ENCODE peak calls at places on chromosomes 16 and 17, in four cellular contexts. B is tibial nerve, P is ovary, M is A549. N is an unnamed sample. For H3K4me1, the result is how much of the 10 kb centered on the place peaks cover.

GRCh38 chr16:74577882-74578366 is 29.0 kb downstream of the GLG1 start:
- DNase-seq in B (no peak), M (no peak), P (no peak), N (no peak)

GRCh38 chr17:43620147-43620944 is 41.4 kb downstream of the MEOX1 start:
- DNase-seq in P (no peak), M (no peak), B (no peak), N (no peak)

GRCh38 chr16:88331989-88332920 is 50.5 kb upstream of the ZNF469 start:
- DNase-seq in M (peak), B (peak), P (no peak), N (peak)

GRCh38 chr17:4853195-4853762 is 20.1 kb downstream of the MINK1 start:
- DNase-seq in B (no peak), P (no peak), M (no peak), N (no peak)

GRCh38 chr16:29698484-29699323 is 19.7 kb downstream of the QPRT start:
- DNase-seq in M (no peak), B (no peak), P (no peak), N (no peak)

GRCh38 chr16:10983175-10983558 is 38.8 kb downstream of the CLEC16A start:
- DNase-seq in B (no peak), M (no peak), P (no peak), N (no peak)

GRCh38 chr17:35731239-35731931 is at the start of gene RASL10B:
- DNase-seq in B (no peak), M (no peak), P (peak), N (peak)

GRCh38 chr16:84423416-84423837 is 55.1 kb downstream of the ATP2C2 start:
- DNase-seq in B (no peak), M (peak), P (no peak), N (no peak)

GRCh38 chr17:44304651-44305050 is 3.8 kb upstream of the RUNDC3A start:
- DNase-seq in P (no peak), M (no peak), B (no peak), N (no peak)

GRCh38 chr16:78098544-78099371 is 696 bp upstream of the WWOX start:
- DNase-seq in B (no peak), M (no peak), P (no peak), N (no peak)

GRCh38 chr17:18948476-18949006 is 3.4 kb upstream of the SLC5A10 start:
- DNase-seq in P (no peak), B (no peak), M (no peak), N (no peak)

GRCh38 chr17:77821114-77821513 is 137.4 kb upstream of the TNRC6C start:
- DNase-seq in P (no peak), M (peak), B (no peak), N (no peak)

GRCh38 chr17:81599719-81600486 is 37.0 kb downstream of the NPLOC4 start:
- DNase-seq in B (no peak), M (no peak), P (no peak), N (peak)

GRCh38 chr16:84478172-84478948 is 26.1 kb downstream of the MEAK7 start:
- DNase-seq in M (no peak), B (no peak), P (no peak), N (no peak)

GRCh38 chr16:67862623-67863583 is 9.9 kb upstream of the EDC4 start:
- DNase-seq in P (no peak), M (no peak), B (peak), N (peak)

GRCh38 chr16:11138769-11139623 is 117.0 kb downstream of the SOCS1 start:
- DNase-seq in M (no peak), B (no peak), P (no peak), N (no peak)

GRCh38 chr17:63626551-63627228 is 4.5 kb downstream of the MAP3K3 start:
- DNase-seq in B (no peak), P (no peak), M (no peak), N (no peak)

GRCh38 chr16:2935418-2935817 is 23.7 kb downstream of the FLYWCH1 start:
- DNase-seq in M (no peak), P (no peak), B (no peak), N (no peak)

GRCh38 chr17:76983431-76983830 is 115.2 kb downstream of the MGAT5B start:
- DNase-seq in M (no peak), B (no peak), P (no peak), N (no peak)

GRCh38 chr17:81510798-81511549 is 1.6 kb downstream of the ACTG1 start:
- DNase-seq in B (no peak), P (no peak), M (peak), N (no peak)

GRCh38 chr17:50028207-50029120 is 27.4 kb upstream of the ITGA3 start:
- DNase-seq in M (peak), B (no peak), P (no peak), N (no peak)

GRCh38 chr16:70688266-70688742 is 2.5 kb upstream of the MTSS2 start:
- DNase-seq in M (no peak), B (peak), P (peak), N (peak)

GRCh38 chr17:43784628-43785101 is 4.4 kb downstream of the CFAP97D1 start:
- DNase-seq in M (no peak), P (no peak), B (no peak), N (no peak)

GRCh38 chr17:77391668-77392375 is 251.1 kb downstream of the SEC14L1 start:
- DNase-seq in P (peak), M (peak), B (peak), N (peak)

GRCh38 chr16:87115646-87116045 is 201.5 kb downstream of the C16orf95 start:
- DNase-seq in P (no peak), M (no peak), B (no peak), N (no peak)

GRCh38 chr17:46044286-46044928 is 45.4 kb downstream of the STH start:
- DNase-seq in P (peak), B (peak), M (peak), N (peak)

GRCh38 chr17:78722101-78722761 is 59.8 kb downstream of the CYTH1 start:
- DNase-seq in P (no peak), B (no peak), M (no peak), N (peak)

GRCh38 chr16:69852815-69853214 is 90.7 kb downstream of the WWP2 start:
- DNase-seq in P (no peak), B (no peak), M (no peak), N (no peak)

GRCh38 chr17:76238847-76239537 is 1.3 kb downstream of the RNF157 start:
- DNase-seq in B (no peak), P (no peak), M (no peak), N (no peak)

GRCh38 chr16:4329354-4329775 is 13.5 kb downstream of the GLIS2 start:
- DNase-seq in M (no peak), B (no peak), P (no peak), N (no peak)

GRCh38 chr16:4330277-4330882 is 14.5 kb downstream of the GLIS2 start:
- DNase-seq in M (peak), P (peak), B (peak), N (peak)

GRCh38 chr16:4327386-4327781 is 11.5 kb downstream of the GLIS2 start:
- DNase-seq in M (no peak), P (peak), B (no peak), N (peak)

GRCh38 chr16:4328580-4329353 is 12.9 kb downstream of the GLIS2 start:
- DNase-seq in P (peak), M (no peak), B (no peak), N (peak)

GRCh38 chr16:4327782-4328579 is 12.1 kb downstream of the GLIS2 start:
- DNase-seq in P (peak), B (peak), M (no peak), N (peak)
- TF ChIP-seq EP300 in P (no peak), B (peak), M (no peak), N (no peak)

GRCh38 chr17:40027614-40028012 is 12.4 kb downstream of the CSF3 start:
- DNase-seq in B (no peak), M (no peak), P (no peak), N (no peak)

GRCh38 chr17:40025991-40026815 is 11.0 kb downstream of the CSF3 start:
- DNase-seq in M (no peak), B (no peak), P (no peak), N (no peak)

GRCh38 chr17:40028595-40028994 is 13.4 kb downstream of the CSF3 start:
- DNase-seq in P (no peak), B (no peak), M (no peak), N (no peak)

GRCh38 chr17:40025559-40025958 is 10.3 kb downstream of the CSF3 start:
- DNase-seq in B (no peak), P (no peak), M (no peak), N (no peak)

DNA sequence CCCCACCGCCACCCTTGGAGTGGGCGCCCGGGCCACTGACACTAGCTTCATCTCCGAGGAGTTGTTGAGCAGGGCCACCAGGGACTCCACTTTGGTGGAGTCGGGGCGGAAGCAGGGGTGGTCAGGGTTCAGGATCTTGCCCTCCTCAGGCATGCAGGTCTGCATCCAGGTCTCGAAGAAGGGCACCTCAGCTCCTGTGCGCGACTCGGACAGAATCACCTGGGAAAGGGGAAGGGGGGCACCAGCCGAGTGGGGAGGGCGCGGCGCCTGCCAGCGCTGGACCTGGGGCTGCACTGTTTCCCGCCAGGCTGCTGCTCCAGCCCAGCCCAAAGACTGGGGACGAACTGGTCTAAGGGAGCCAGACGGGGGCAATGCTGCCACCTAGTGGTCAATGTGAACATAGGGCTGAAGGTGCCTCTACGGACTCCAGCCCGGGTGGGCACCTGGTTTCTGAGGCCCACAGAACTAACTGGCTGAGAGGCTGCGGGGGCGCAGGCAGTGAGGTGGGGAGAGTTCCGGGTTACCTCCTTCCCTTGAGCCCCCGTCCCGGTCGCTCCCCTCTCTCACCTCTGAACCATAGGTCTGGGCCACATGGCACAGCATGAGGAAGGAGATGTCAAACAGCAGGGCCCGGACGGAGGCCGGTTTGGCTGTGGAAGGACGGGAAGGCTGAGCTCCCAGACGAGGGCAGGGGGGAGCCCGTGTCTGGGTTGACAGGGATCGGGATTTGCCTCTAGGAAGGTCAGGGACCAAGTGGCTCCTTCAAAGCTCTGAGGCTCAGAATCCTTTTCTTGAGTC is 11.8 kb downstream of the CSF3 start:
- DNase-seq in B (peak), M (peak), P (peak), N (peak)
- H3K4me1 ChIP-seq in B (under half), M (under half), P (under half), N (under half)

DNA sequence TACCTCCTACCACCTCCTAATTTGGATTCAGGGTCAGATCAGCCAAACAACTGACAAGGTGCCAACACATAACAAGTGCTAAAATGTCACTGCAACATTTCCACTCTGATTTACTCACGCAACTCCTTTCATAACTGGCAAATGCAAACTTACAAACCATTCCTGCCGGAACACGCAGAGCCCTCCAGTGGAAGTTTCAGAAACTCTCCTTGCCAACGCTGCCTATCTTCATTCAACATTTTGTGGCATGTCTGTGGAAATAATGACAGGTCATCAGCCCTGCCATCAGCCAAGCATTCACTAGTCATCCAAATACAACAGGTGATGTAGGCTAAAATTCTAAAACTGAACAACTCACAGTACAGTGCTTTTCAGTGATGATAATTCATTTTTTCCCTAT is 37.7 kb upstream of the OR3A1 start:
- DNase-seq in B (no peak), P (no peak), M (peak), N (no peak)
- TF ChIP-seq CTCF in B (no peak), P (no peak), M (peak), N (no peak)

GRCh38 chr17:7043544-7044268 is at the start of gene SLC16A11:
- DNase-seq in B (no peak), M (no peak), P (peak), N (no peak)
- TF ChIP-seq EP300 in B (no peak), M (no peak), P (no peak), N (no peak)

GRCh38 chr16:4370570-4371480 is 823 bp upstream of the VASN start:
- DNase-seq in M (no peak), B (peak), P (peak), N (peak)
- H3K4me1 ChIP-seq in M (half or more), B (half or more), P (under half), N (half or more)

GRCh38 chr16:56066617-56067016 is 124.7 kb upstream of the GNAO1 start:
- DNase-seq in P (no peak), M (no peak), B (no peak), N (no peak)
- TF ChIP-seq CTCF in P (no peak), M (no peak), B (no peak), N (no peak)

N was measured in sigmoid colon.